ENCODE peak calls at places on chromosomes 6 and 20, in four cellular contexts. I is effector CD4-positive, alpha-beta T cell; L is small intestine; A is GM06990. X is an unnamed sample.

GRCh38 chr6:124738496-124738895 is 223.7 kb upstream of the RNF217 start:
- DNase-seq in I (no peak), L (no peak), A (no peak), X (no peak)

GRCh38 chr6:71181565-71181964 is 107.0 kb upstream of the OGFRL1 start:
- DNase-seq in L (no peak), A (no peak), I (no peak), X (no peak)

GRCh38 chr6:105794263-105794662 is 291.9 kb upstream of the PRDM1 start:
- DNase-seq in L (peak; percentile 93), A (no peak), I (no peak), X (no peak)

GRCh38 chr20:53752971-53753879 is 159.6 kb upstream of the ZNF217 start:
- DNase-seq in L (peak; percentile 84), A (no peak), I (no peak), X (no peak)

GRCh38 chr6:111087106-111087835 is at the start of gene SLC16A10:
- DNase-seq in A (peak; percentile 92), I (peak; percentile 77), L (peak; percentile 66), X (peak; percentile 77)

GRCh38 chr20:4073852-4074741 is 58.7 kb upstream of the RNF24 start:
- DNase-seq in L (peak; percentile 64), I (no peak), A (no peak), X (no peak)

GRCh38 chr6:143773503-143773902 is 69.6 kb upstream of the LTV1 start:
- DNase-seq in A (no peak), I (no peak), L (no peak), X (no peak)

GRCh38 chr6:88780714-88781389 is 182.6 kb downstream of the RNGTT start:
- DNase-seq in L (peak; percentile 62), A (no peak), I (peak; percentile 25), X (no peak)

GRCh38 chr20:44475372-44475693 is 341 bp upstream of the TTPAL start:
- DNase-seq in I (no peak), L (no peak), A (no peak), X (no peak)

GRCh38 chr20:25584905-25585704 is at the start of gene NINL:
- DNase-seq in I (no peak), L (peak; percentile 71), A (peak; percentile 16), X (peak; percentile 86)

GRCh38 chr6:39843305-39844020 is 51.3 kb downstream of the DAAM2 start:
- DNase-seq in L (no peak), I (no peak), A (no peak), X (no peak)

GRCh38 chr6:168388641-168389633 is 52.0 kb upstream of the SMOC2 start:
- DNase-seq in L (peak; percentile 20), A (no peak), I (no peak), X (no peak)

GRCh38 chr20:51529758-51530157 is 12.8 kb downstream of the NFATC2 start:
- DNase-seq in I (peak; percentile 55), L (peak; percentile 29), A (no peak), X (no peak)

GRCh38 chr6:131349199-131349598 is 213.9 kb downstream of the AKAP7 start:
- DNase-seq in I (no peak), L (no peak), A (no peak), X (no peak)

GRCh38 chr6:50030777-50031562 is 9.2 kb upstream of the DEFB110 start:
- DNase-seq in L (no peak), I (no peak), A (no peak), X (no peak)

GRCh38 chr6:170575250-170575649 is 9.2 kb downstream of the PDCD2 start:
- DNase-seq in L (no peak), A (no peak), I (no peak), X (no peak)

GRCh38 chr6:33208089-33208967 is at the start of gene RING1:
- DNase-seq in L (peak; percentile 79), A (peak; percentile 86), I (peak; percentile 84), X (peak; percentile 95)

GRCh38 chr6:133553652-133554051 is 312.5 kb downstream of the EYA4 start:
- DNase-seq in A (no peak), L (peak; percentile 34), I (no peak), X (no peak)

GRCh38 chr6:30075094-30075986 is at the start of gene RNF39:
- DNase-seq in I (no peak), L (peak; percentile 48), A (no peak), X (no peak)

GRCh38 chr6:93327857-93328256 is 91.5 kb downstream of the EPHA7 start:
- DNase-seq in I (no peak), A (no peak), L (no peak), X (no peak)

GRCh38 chr20:50213531-50214106 is 23.0 kb downstream of the CEBPB start:
- DNase-seq in L (no peak), I (no peak), A (no peak), X (no peak)

GRCh38 chr20:11499235-11499634 is 418.5 kb upstream of the BTBD3 start:
- DNase-seq in L (no peak), I (no peak), A (no peak), X (no peak)

GRCh38 chr6:105608711-105609374 is 206.0 kb upstream of the PREP start:
- DNase-seq in I (no peak), A (no peak), L (no peak), X (no peak)

GRCh38 chr6:164099535-164099982 is 685.0 kb downstream of the QKI start:
- DNase-seq in A (no peak), I (no peak), L (no peak), X (no peak)

GRCh38 chr6:32088487-32089049 is 20.6 kb downstream of the TNXB start:
- DNase-seq in L (no peak), A (no peak), I (no peak), X (no peak)

GRCh38 chr6:42978487-42978792 is 541 bp downstream of the PEX6 start:
- DNase-seq in A (peak; percentile 33), I (no peak), L (peak; percentile 47), X (peak; percentile 34)

GRCh38 chr20:58077282-58077681 is 151.2 kb downstream of the ANKRD60 start:
- DNase-seq in I (no peak), A (no peak), L (no peak), X (no peak)

GRCh38 chr6:19557191-19557590 is 280.0 kb upstream of the ID4 start:
- DNase-seq in A (no peak), L (no peak), I (no peak), X (no peak)

GRCh38 chr6:110814488-110815259 is 595 bp downstream of the CDK19 start:
- DNase-seq in I (peak; percentile 38), L (peak; percentile 48), A (peak; percentile 79), X (peak; percentile 68)

GRCh38 chr6:154156135-154156948 is 117.3 kb downstream of the OPRM1 start:
- DNase-seq in I (peak; percentile 43), A (peak; percentile 10), L (peak; percentile 38), X (peak; percentile 40)